ENCODE peak calls at places on chromosomes 6 and 20, in seven cellular contexts. Q, N, J, H, T, V and O are unnamed samples.

GRCh38 chr20:62119591-62120364 is 2.5 kb upstream of the LSM14B start:
- DNase-seq in Q (no peak), N (no peak), H (no peak), T (peak; percentile 84), V (no peak), J (no peak), O (no peak)

GRCh38 chr6:41371461-41371991 is 36.1 kb downstream of the NCR2 start:
- DNase-seq in Q (no peak), H (no peak), T (no peak), N (peak; percentile 66), V (no peak), J (no peak), O (peak; percentile 63)

GRCh38 chr6:68575765-68576439 is 59.2 kb upstream of the ADGRB3 start:
- DNase-seq in Q (no peak), V (peak; percentile 21), N (no peak), H (no peak), T (no peak), J (no peak), O (peak; percentile 54)

GRCh38 chr20:19129976-19130612 is 82.3 kb upstream of the SLC24A3 start:
- DNase-seq in H (no peak), N (no peak), J (no peak), V (no peak), T (no peak), Q (no peak), O (peak; percentile 74)

GRCh38 chr20:21450572-21450971 is 53.2 kb upstream of the NKX2-4 start:
- DNase-seq in V (no peak), N (no peak), J (no peak), Q (no peak), T (peak; percentile 17), H (no peak), O (no peak)

GRCh38 chr20:62263396-62263795 is 25.1 kb downstream of the OSBPL2 start:
- DNase-seq in V (no peak), N (no peak), T (no peak), J (no peak), H (no peak), Q (no peak), O (no peak)

GRCh38 chr6:36422714-36423100 is 19.9 kb downstream of the PXT1 start:
- DNase-seq in N (peak; percentile 33), Q (no peak), J (no peak), T (no peak), H (no peak), V (no peak), O (no peak)

GRCh38 chr6:781350-781961 is 88.5 kb upstream of the EXOC2 start:
- DNase-seq in N (no peak), T (no peak), Q (no peak), V (peak; percentile 55), J (no peak), H (no peak), O (no peak)

GRCh38 chr20:45972500-45973183 is 639 bp upstream of the ZNF335 start:
- DNase-seq in N (no peak), T (no peak), J (no peak), H (no peak), V (no peak), Q (no peak), O (no peak)

GRCh38 chr6:84150680-84151079 is 76.8 kb downstream of the CEP162 start:
- DNase-seq in J (no peak), Q (no peak), N (no peak), H (no peak), T (no peak), V (no peak), O (no peak)

GRCh38 chr6:56659721-56660373 is 17.2 kb upstream of the DST start:
- DNase-seq in Q (no peak), T (no peak), V (no peak), N (peak; percentile 33), J (no peak), H (peak; percentile 64), O (no peak)

GRCh38 chr20:478949-479429 is 16.7 kb upstream of the TBC1D20 start:
- DNase-seq in Q (peak; percentile 41), V (peak; percentile 28), T (peak; percentile 84), N (peak; percentile 56), H (no peak), J (no peak), O (peak; percentile 49)

GRCh38 chr6:13470240-13471140 is 16.9 kb downstream of the GFOD1 start:
- DNase-seq in H (no peak), N (peak; percentile 38), T (no peak), Q (no peak), J (no peak), V (no peak), O (no peak)

GRCh38 chr20:25233016-25233772 is 14.7 kb upstream of the PYGB start:
- DNase-seq in Q (no peak), N (no peak), J (no peak), V (no peak), H (no peak), T (peak; percentile 88), O (peak; percentile 90)

GRCh38 chr20:17536944-17537444 is 5.8 kb upstream of the BFSP1 start:
- DNase-seq in V (peak; percentile 69), J (peak; percentile 71), Q (peak; percentile 64), T (peak; percentile 90), N (peak; percentile 78), H (no peak), O (peak; percentile 68)

GRCh38 chr6:104632565-104632964 is 227.2 kb downstream of the HACE1 start:
- DNase-seq in H (no peak), V (no peak), N (no peak), J (no peak), T (no peak), Q (no peak), O (no peak)

GRCh38 chr6:34295721-34296120 is 46.9 kb upstream of the SMIM29 start:
- DNase-seq in Q (no peak), T (no peak), N (no peak), J (no peak), H (peak; percentile 95), V (no peak), O (no peak)

DNA sequence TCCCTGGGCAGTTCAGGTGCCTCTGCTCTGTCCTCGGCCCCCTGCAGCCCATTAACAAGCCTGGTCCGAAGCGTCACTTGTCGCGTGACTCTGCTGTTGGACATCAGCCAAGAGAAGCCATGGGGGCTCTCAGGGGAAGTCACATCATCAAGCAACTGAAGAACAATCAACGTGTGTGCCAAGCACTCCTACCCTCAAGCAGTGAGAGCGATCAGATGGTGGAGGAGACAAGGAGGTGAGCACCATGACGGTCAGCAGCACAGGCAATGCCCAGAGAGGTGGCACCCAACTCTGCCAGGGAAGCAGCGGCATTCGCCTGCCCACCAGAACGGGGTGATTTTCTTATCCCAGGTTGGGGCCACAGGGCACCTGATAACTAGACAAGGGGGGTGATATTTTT is 132.7 kb downstream of the AGPAT4 start:
- DNase-seq in V (peak; percentile 58), H (no peak), Q (no peak), J (no peak), N (no peak), T (no peak), O (no peak)
- TF ChIP-seq JUND in V (no peak), H (no peak), Q (no peak), J (no peak), N (no peak), T (no peak), O (no peak)

DNA sequence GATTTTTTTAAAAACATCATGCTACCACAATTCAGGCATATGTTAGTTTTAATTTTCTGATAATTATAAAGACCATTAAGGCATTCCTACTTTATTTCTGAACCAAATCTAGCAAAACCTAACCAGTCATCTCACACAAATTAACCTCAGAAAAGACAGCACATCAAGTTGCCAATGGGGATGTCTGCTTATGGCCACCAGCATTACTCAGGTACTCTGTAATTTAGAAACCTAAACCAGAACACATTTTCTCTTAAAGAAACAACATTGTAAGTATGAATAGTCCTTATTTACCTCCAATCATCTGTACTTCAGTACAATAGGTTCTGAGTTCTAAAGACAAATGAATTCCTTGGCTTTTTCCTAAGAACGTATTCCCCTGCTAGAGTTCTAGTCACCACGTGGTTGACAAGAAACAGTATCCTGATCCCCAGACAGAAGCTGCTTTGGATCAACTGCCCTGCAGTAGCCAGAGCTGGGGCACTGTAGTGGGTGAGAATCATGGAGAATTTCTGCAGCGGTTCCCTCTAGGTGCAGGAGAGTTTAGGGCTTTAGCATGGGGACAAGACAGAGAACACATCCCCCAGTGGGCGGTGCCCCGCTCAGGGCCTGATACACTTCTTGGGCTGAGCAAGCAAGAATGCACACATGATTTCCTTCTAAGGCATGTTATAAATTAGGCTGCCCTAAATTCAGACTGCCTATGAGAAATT is 15.4 kb downstream of the GCLC start:
- DNase-seq in Q (no peak), T (no peak), V (no peak), J (no peak), N (no peak), H (no peak), O (no peak)
- TF ChIP-seq JUND in Q (no peak), T (no peak), V (no peak), J (no peak), N (no peak), H (no peak), O (no peak)

GRCh38 chr6:161128680-161129196 is 137.2 kb downstream of the MAP3K4 start:
- DNase-seq in Q (peak; percentile 21), T (no peak), V (no peak), N (no peak), J (no peak), H (no peak), O (no peak)

GRCh38 chr6:161130606-161131005 is 139.0 kb downstream of the MAP3K4 start:
- DNase-seq in V (peak; percentile 39), T (no peak), N (no peak), J (no peak), H (no peak), Q (no peak), O (no peak)

GRCh38 chr6:161125591-161125990 is 134.0 kb downstream of the MAP3K4 start:
- DNase-seq in J (no peak), H (no peak), V (no peak), N (no peak), T (no peak), Q (no peak), O (no peak)

GRCh38 chr6:161127071-161127740 is 135.6 kb downstream of the MAP3K4 start:
- DNase-seq in N (no peak), Q (no peak), V (no peak), T (no peak), J (no peak), H (no peak), O (no peak)

DNA sequence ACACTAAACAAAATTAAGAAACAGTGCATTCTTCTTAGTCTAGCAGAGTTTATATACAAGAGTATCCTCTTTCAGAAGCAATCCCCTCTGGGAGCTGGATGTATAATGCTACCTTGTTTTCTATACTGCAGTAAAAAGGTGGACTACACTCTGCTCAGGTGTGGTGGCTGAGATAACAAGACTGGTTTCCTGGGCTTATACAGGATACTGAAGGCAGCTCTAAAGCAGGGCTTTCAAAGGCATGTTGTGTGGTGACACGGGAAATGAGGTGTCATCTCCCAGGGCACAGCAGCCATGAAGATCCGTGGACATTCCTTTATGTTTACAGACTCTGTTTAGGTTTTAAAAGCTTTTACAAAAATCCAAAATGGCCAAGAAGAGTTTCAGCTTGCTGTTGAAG is 136.7 kb downstream of the MAP3K4 start:
- DNase-seq in V (no peak), Q (no peak), J (no peak), H (no peak), T (no peak), N (no peak), O (no peak)
- TF ChIP-seq JUND in V (no peak), Q (no peak), J (no peak), H (no peak), T (no peak), N (no peak), O (no peak)

DNA sequence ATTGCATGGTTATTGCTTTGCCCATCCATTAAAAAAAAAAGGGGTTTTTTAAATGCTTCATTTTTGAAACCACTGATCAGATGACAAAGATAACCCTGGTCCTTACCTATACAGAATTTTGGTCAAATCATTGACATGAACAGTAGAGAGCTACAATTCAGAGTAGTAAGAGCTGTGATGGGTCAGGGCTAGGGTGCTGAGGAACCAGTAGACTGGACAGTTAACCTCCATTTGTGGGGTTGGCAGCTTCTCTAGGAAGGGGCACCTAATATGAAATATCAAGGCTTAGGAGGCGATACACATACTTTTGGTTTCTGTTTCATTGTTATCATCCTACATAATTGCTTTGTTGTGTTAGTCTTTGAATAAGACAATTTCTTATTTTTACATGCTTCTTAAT is 55.1 kb downstream of the ORC3 start:
- DNase-seq in N (no peak), H (no peak), T (no peak), V (no peak), Q (no peak), J (no peak), O (no peak)
- TF ChIP-seq JUND in N (no peak), H (no peak), T (no peak), V (no peak), Q (no peak), J (no peak), O (no peak)